ENCODE peak calls at places on chromosomes 6 and 20, in nine cellular contexts. One of them, this sample, is unnamed.
A peak's percentile ranks its signal among the peaks of the same experiment; 100 is the strongest.

GRCh38 chr20:49579874-49580817 is 12.2 kb upstream of the PTGIS start:
- DNase-seq in AG09319: peak; percentile 67
- DNase-seq in NCI-H748 treated with DMSO at 0.1 percent for 48 hours: no peak
- DNase-seq in H7: no peak
- DNase-seq in mucosa of descending colon: no peak
- DNase-seq in amniotic stem cell: peak; percentile 74
- DNase-seq in upper lobe of right lung: no peak
- DNase-seq in prostate gland: no peak
- DNase-seq in iPS-NIHi11: no peak
- DNase-seq in this sample: no peak

GRCh38 chr6:30810813-30811329 is 66.5 kb upstream of the IER3 start:
- DNase-seq in mucosa of descending colon: no peak
- DNase-seq in iPS-NIHi11: peak; percentile 38
- DNase-seq in H7: peak; percentile 77
- DNase-seq in upper lobe of right lung: no peak
- DNase-seq in NCI-H748 treated with DMSO at 0.1 percent for 48 hours: no peak
- DNase-seq in prostate gland: peak; percentile 73
- DNase-seq in AG09319: no peak
- DNase-seq in amniotic stem cell: no peak
- DNase-seq in this sample: no peak

GRCh38 chr6:16989382-16989781 is 112.5 kb upstream of the STMND1 start:
- DNase-seq in H7: no peak
- DNase-seq in prostate gland: no peak
- DNase-seq in AG09319: no peak
- DNase-seq in iPS-NIHi11: no peak
- DNase-seq in upper lobe of right lung: no peak
- DNase-seq in NCI-H748 treated with DMSO at 0.1 percent for 48 hours: no peak
- DNase-seq in amniotic stem cell: no peak
- DNase-seq in mucosa of descending colon: no peak
- DNase-seq in this sample: no peak

GRCh38 chr6:35487653-35488516 is 9.0 kb downstream of the TEAD3 start:
- DNase-seq in amniotic stem cell: no peak
- DNase-seq in NCI-H748 treated with DMSO at 0.1 percent for 48 hours: no peak
- DNase-seq in upper lobe of right lung: peak; percentile 77
- DNase-seq in mucosa of descending colon: peak; percentile 88
- DNase-seq in H7: peak; percentile 69
- DNase-seq in prostate gland: peak; percentile 86
- DNase-seq in AG09319: no peak
- DNase-seq in iPS-NIHi11: no peak
- DNase-seq in this sample: no peak

GRCh38 chr20:32596681-32597252 is 11.6 kb upstream of the NOL4L start:
- DNase-seq in iPS-NIHi11: no peak
- DNase-seq in amniotic stem cell: no peak
- DNase-seq in mucosa of descending colon: no peak
- DNase-seq in NCI-H748 treated with DMSO at 0.1 percent for 48 hours: no peak
- DNase-seq in AG09319: no peak
- DNase-seq in prostate gland: no peak
- DNase-seq in upper lobe of right lung: no peak
- DNase-seq in H7: no peak
- DNase-seq in this sample: no peak

GRCh38 chr6:404685-405423 is 13.3 kb downstream of the IRF4 start:
- DNase-seq in iPS-NIHi11: no peak
- DNase-seq in AG09319: no peak
- DNase-seq in NCI-H748 treated with DMSO at 0.1 percent for 48 hours: no peak
- DNase-seq in H7: no peak
- DNase-seq in mucosa of descending colon: no peak
- DNase-seq in amniotic stem cell: no peak
- DNase-seq in prostate gland: no peak
- DNase-seq in upper lobe of right lung: no peak
- DNase-seq in this sample: no peak

GRCh38 chr20:2179233-2179580 is 77.6 kb downstream of the STK35 start:
- DNase-seq in H7: no peak
- DNase-seq in AG09319: no peak
- DNase-seq in iPS-NIHi11: no peak
- DNase-seq in amniotic stem cell: no peak
- DNase-seq in prostate gland: no peak
- DNase-seq in mucosa of descending colon: no peak
- DNase-seq in upper lobe of right lung: no peak
- DNase-seq in NCI-H748 treated with DMSO at 0.1 percent for 48 hours: no peak
- DNase-seq in this sample: no peak

GRCh38 chr6:10511477-10511876 is 9.7 kb upstream of the GCNT2 start:
- DNase-seq in amniotic stem cell: no peak
- DNase-seq in AG09319: no peak
- DNase-seq in prostate gland: no peak
- DNase-seq in iPS-NIHi11: no peak
- DNase-seq in NCI-H748 treated with DMSO at 0.1 percent for 48 hours: no peak
- DNase-seq in H7: no peak
- DNase-seq in upper lobe of right lung: no peak
- DNase-seq in mucosa of descending colon: no peak
- DNase-seq in this sample: no peak

GRCh38 chr6:692356-692851 is 535 bp downstream of the EXOC2 start:
- DNase-seq in prostate gland: no peak
- DNase-seq in amniotic stem cell: peak; percentile 18
- DNase-seq in AG09319: no peak
- DNase-seq in H7: peak; percentile 85
- DNase-seq in NCI-H748 treated with DMSO at 0.1 percent for 48 hours: peak; percentile 68
- DNase-seq in upper lobe of right lung: peak; percentile 83
- DNase-seq in iPS-NIHi11: peak; percentile 76
- DNase-seq in mucosa of descending colon: peak; percentile 73
- DNase-seq in this sample: no peak

This sample was measured in iPS DF 19.7.